ENCODE peak calls at places on chromosomes 2 and 18, in eight cellular contexts. P is HCT116, G is breast epithelium, W is HepG2, D is H1, J is sigmoid colon, Z is upper lobe of left lung, Q is spleen. A is an unnamed sample. For H3K4me1 and H3K27me3, the result is how much of the 10 kb centered on the place peaks cover.

GRCh38 chr2:212832211-212833195 is 293.9 kb upstream of the ERBB4 start:
- DNase-seq in J (peak), Z (no peak), Q (peak), G (no peak), W (no peak), D (no peak), P (no peak), A (no peak)

GRCh38 chr2:170362895-170363582 is 185.1 kb downstream of the MYO3B start:
- DNase-seq in Z (no peak), D (no peak), W (no peak), Q (no peak), P (no peak), J (no peak), G (no peak), A (no peak)

GRCh38 chr2:204795156-204795555 is 249.9 kb downstream of the PARD3B start:
- DNase-seq in J (no peak), Q (no peak), Z (no peak), W (no peak), D (no peak), P (no peak), G (no peak), A (no peak)

GRCh38 chr2:120132190-120132589 is 91.0 kb downstream of the TMEM185B start:
- DNase-seq in W (no peak), Z (no peak), D (no peak), G (no peak), Q (no peak), P (no peak), J (no peak), A (no peak)

GRCh38 chr2:20977497-20977896 is 66.4 kb downstream of the APOB start:
- DNase-seq in D (no peak), Q (no peak), W (no peak), G (no peak), J (peak), Z (no peak), P (no peak), A (no peak)

GRCh38 chr18:14919666-14920065 is 171.7 kb downstream of the ANKRD30B start:
- DNase-seq in D (no peak), Q (no peak), J (no peak), P (no peak), Z (no peak), G (no peak), W (peak), A (peak)

GRCh38 chr2:38074775-38075435 is 1.0 kb downstream of the CYP1B1 start:
- DNase-seq in W (no peak), Z (peak), Q (peak), P (no peak), D (no peak), G (no peak), J (no peak), A (no peak)

GRCh38 chr2:126637393-126637792 is 18.6 kb upstream of the GYPC start:
- DNase-seq in D (no peak), W (no peak), G (no peak), Z (no peak), J (no peak), Q (no peak), P (no peak), A (no peak)

GRCh38 chr2:24910245-24910644 is 9.8 kb downstream of the ADCY3 start:
- DNase-seq in D (no peak), Q (peak), P (no peak), W (no peak), G (no peak), Z (no peak), J (no peak), A (no peak)

GRCh38 chr2:18077724-18078123 is 199.3 kb downstream of the KCNS3 start:
- DNase-seq in Z (no peak), J (no peak), P (no peak), W (no peak), G (no peak), D (no peak), Q (no peak), A (no peak)

GRCh38 chr2:3073721-3074120 is 303.9 kb downstream of the EIPR1 start:
- DNase-seq in W (no peak), Q (no peak), J (no peak), P (no peak), D (no peak), Z (no peak), G (no peak), A (no peak)

DNA sequence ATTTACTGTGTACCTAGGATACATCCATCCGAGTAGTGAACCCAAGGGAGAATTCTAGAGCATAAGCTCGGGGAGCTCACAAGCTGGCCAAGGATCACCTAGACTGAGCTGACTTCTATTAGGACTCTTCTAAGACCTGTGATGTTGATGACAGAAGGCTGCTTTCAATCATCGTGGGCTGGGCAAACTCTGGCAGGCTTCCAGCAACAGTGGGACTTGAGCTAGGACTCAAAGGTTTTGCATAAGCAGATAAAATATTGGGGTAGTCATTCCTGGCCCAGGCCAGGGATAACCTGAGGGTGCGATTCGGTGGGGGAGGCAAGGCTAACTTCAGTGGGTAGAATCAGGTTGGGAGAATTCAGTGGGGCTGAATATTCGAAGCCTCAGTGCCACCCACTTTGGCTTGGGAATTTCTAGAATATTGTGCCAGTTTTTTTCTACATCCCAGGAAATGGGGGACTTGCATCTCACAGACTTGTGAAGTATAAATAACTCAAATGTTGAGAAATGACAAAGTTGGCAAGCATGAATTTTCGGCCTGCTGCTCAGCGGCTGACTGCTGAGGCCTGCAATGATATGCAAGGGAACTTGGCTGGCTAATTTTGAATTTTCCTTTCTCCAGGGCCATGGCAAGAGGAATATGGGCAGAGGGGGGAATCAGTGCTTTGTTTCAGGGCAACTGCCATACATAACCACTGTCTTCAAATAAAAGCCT is 274.3 kb downstream of the PRKCE start:
- DNase-seq in P (no peak), G (no peak), Z (no peak), Q (no peak), J (no peak), D (no peak), W (no peak), A (no peak)
- TF ChIP-seq POLR2AphosphoS5 in P (no peak), G (no peak), Z (no peak), Q (no peak), J (no peak), D (no peak), W (no peak), A (no peak)

DNA sequence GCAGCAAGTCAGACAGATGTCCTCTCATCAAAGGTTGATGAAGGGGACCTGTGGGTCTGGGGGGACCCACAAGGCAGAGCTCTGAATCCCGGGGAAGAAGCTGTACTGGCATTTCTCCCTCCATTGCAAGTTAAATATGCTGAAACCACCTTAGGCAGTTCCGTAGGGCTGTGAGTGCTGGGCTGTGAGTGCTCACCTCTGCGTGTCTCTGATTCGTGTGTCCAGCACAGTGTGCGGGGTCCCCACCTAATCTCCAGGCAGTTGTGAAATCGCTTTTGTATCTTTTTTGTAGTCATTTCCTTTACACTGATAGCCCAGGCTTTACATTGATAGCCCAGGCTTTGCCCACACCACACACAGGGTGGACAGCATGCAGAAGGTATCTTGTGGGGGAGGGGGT is 80.6 kb downstream of the MAP4K4 start:
- DNase-seq in Q (no peak), G (no peak), P (no peak), W (no peak), D (no peak), Z (no peak), J (no peak), A (no peak)
- H3K4me1 ChIP-seq in Q (half or more), G (under half), P (under half), W (half or more), D (under half), Z (under half), J (under half), A (under half)

GRCh38 chr2:127713562-127713961 is 12.3 kb downstream of the SFT2D3 start:
- DNase-seq in J (no peak), W (no peak), Q (no peak), Z (no peak), P (no peak), D (no peak), G (no peak), A (no peak)
- H3K27me3 ChIP-seq in J (under half), W (under half), Q (under half), Z (under half), P (under half), D (under half), G (under half), A (under half)

DNA sequence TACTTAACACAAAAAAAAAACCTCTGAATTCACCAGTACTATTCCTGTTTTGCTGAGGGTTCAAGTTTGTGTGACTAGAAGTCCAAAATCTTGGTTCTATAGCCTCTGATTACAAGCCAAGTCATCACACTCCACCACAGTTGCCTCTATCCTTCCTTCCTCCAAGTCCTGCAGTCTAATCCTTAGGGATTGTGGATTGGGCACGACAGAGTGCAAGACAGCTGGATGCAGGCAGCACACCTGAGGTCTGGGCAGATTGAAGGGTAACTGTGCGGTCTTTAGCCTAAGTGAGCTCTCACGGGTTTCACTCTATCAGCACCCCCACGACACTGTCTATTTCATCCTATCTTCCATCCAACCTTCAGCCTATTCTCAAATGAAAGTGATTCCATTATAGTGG is 299.4 kb upstream of the ID2 start:
- DNase-seq in D (no peak), J (no peak), P (no peak), W (no peak), G (no peak), Z (no peak), Q (no peak), A (no peak)
- TF ChIP-seq POLR2AphosphoS5 in D (no peak), J (no peak), P (no peak), W (no peak), G (no peak), Z (no peak), Q (no peak), A (no peak)

DNA sequence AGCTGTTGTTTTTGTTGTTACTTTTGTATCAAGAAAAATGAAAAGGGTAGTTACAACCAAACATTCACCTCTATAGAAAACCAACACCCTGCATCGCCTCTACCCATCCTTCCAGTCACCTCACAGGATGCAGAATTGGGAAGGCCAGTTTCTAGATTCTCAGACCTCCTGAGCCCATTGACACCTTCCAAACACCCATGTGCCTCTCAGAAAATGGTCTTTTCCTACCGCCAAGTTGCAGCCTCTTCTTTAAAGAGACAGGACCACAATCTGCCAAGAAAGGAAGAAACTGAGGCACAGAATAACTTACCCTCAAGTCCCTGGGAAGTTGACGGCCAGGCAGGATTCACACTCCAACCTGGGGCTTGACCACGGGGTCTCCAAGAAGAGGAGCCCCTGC is 101.4 kb downstream of the TNS1 start:
- DNase-seq in P (no peak), Z (no peak), Q (no peak), D (no peak), W (no peak), J (no peak), G (no peak), A (no peak)
- H3K4me1 ChIP-seq in P (under half), Z (half or more), Q (half or more), D (under half), W (half or more), J (half or more), G (half or more), A (under half)